ENCODE peak calls at places on chromosomes 11 and 22, in six cellular contexts. M, I, Z, H, W and Q are unnamed samples.

GRCh38 chr11:68947151-68947550 is 33.6 kb downstream of the MRGPRD start:
- DNase-seq in M (no peak), I (no peak), H (no peak), Z (no peak), W (no peak), Q (no peak)

GRCh38 chr22:50171319-50171964 is 911 bp downstream of the PANX2 start:
- DNase-seq in M (no peak), H (no peak), I (no peak), Z (no peak), W (no peak), Q (peak; percentile 23)

GRCh38 chr11:59676205-59676604 is 7.4 kb upstream of the PATL1 start:
- DNase-seq in H (no peak), I (no peak), Z (no peak), M (no peak), W (no peak), Q (no peak)

GRCh38 chr11:134916829-134917228 is 504.8 kb upstream of the B3GAT1 start:
- DNase-seq in I (no peak), W (no peak), M (no peak), Z (no peak), H (no peak), Q (no peak)

GRCh38 chr11:108616549-108616948 is 23.0 kb upstream of the EXPH5 start:
- DNase-seq in M (peak; percentile 99), W (no peak), I (no peak), H (peak; percentile 79), Z (no peak), Q (no peak)

GRCh38 chr11:35303596-35304392 is 115.6 kb downstream of the SLC1A2 start:
- DNase-seq in M (peak; percentile 14), Z (peak; percentile 41), W (peak; percentile 76), H (peak; percentile 55), I (peak; percentile 41), Q (peak; percentile 66)

GRCh38 chr11:65213322-65214211 is 31.8 kb downstream of the CAPN1 start:
- DNase-seq in Z (no peak), I (peak; percentile 24), M (no peak), W (no peak), H (no peak), Q (peak; percentile 47)

GRCh38 chr11:76135491-76135890 is 70.8 kb downstream of the WNT11 start:
- DNase-seq in H (no peak), W (no peak), Z (no peak), M (no peak), I (no peak), Q (no peak)

GRCh38 chr22:24486501-24486921 is 8.6 kb upstream of the UPB1 start:
- DNase-seq in W (no peak), M (peak; percentile 78), Z (no peak), H (peak; percentile 19), I (no peak), Q (no peak)

DNA sequence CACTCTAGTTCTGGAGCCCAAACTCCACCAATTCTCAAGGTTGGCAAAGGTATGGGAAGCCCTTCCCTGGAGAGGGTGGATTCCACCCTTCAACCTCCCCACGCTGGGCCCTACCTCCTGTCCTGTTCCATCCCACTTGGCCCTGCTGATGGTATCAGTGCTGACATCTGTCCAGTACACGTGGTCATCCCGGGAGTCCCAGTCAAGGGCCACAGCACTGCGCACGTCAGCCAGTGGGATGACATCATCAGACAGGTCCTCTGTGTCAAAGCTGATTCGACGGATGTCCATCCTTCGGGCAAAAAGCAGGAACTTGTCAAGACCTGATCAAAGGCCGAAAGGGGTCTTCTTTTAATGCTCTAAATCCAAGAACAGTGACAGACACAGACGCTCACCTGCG is 32.1 kb downstream of the LRP4 start:
- DNase-seq in H (no peak), M (no peak), Z (no peak), I (no peak), W (no peak), Q (no peak)
- H3K4me1 ChIP-seq in H (no peaks in the 10 kb centered on the region), M (no peaks in the 10 kb centered on the region), Z (no peaks in the 10 kb centered on the region), I (no peaks in the 10 kb centered on the region), W (no peaks in the 10 kb centered on the region), Q (no peaks in the 10 kb centered on the region)

GRCh38 chr11:91921974-91922373 is 302.6 kb upstream of the FAT3 start:
- DNase-seq in M (peak; percentile 82), H (no peak), W (no peak), I (no peak), Z (no peak), Q (no peak)

GRCh38 chr11:91926967-91927366 is 297.7 kb upstream of the FAT3 start:
- DNase-seq in W (no peak), I (no peak), Z (no peak), M (no peak), H (no peak), Q (no peak)

GRCh38 chr11:91932151-91932821 is 292.3 kb upstream of the FAT3 start:
- DNase-seq in W (no peak), H (no peak), M (peak; percentile 80), Z (no peak), I (no peak), Q (no peak)

GRCh38 chr11:91922846-91923245 is 301.8 kb upstream of the FAT3 start:
- DNase-seq in H (no peak), Z (no peak), M (peak; percentile 52), W (no peak), I (no peak), Q (no peak)

GRCh38 chr11:91927448-91927847 is 297.2 kb upstream of the FAT3 start:
- DNase-seq in M (no peak), H (no peak), W (no peak), I (no peak), Z (no peak), Q (no peak)
- H3K9me3 ChIP-seq in M (no peaks in the 10 kb centered on the region), H (peaks cover 4% of the 10 kb centered on the region), W (no peaks in the 10 kb centered on the region), I (no peaks in the 10 kb centered on the region), Z (no peaks in the 10 kb centered on the region), Q (no peaks in the 10 kb centered on the region)

GRCh38 chr11:61693897-61694840 is 14.0 kb downstream of the DAGLA start:
- DNase-seq in H (no peak), Z (peak; percentile 60), I (no peak), W (no peak), M (no peak), Q (no peak)
- H3K4me1 ChIP-seq in H (peaks cover 58% of the 10 kb centered on the region), Z (peaks cover 78% of the 10 kb centered on the region), I (peaks cover 56% of the 10 kb centered on the region), W (peaks cover 30% of the 10 kb centered on the region), M (peaks cover 50% of the 10 kb centered on the region), Q (no peaks in the 10 kb centered on the region)

GRCh38 chr22:47380692-47381091 is 618.2 kb downstream of the TBC1D22A start:
- DNase-seq in W (no peak), I (no peak), H (no peak), Z (no peak), M (no peak), Q (no peak)
- H3K9me3 ChIP-seq in W (no peaks in the 10 kb centered on the region), I (no peaks in the 10 kb centered on the region), H (no peaks in the 10 kb centered on the region), Z (no peaks in the 10 kb centered on the region), M (no peaks in the 10 kb centered on the region), Q (no peaks in the 10 kb centered on the region)

DNA sequence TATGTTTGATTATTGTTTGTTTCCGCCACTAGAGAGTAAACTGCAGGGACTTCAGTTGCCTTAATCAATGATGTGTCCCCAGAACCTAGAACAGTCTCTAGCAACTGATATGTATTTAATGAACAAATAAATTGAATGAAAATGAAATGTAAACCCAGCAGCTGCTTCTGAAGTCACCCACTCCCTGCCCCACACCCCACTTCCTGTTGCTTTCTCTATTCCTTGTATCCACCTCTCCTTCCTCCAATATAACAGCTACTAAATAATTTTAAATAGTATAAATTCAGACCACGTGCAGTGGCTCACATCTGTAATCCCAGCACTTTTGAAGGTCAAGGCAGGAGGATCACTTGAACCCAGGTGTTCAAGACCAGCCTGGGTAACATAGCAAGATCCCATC is 15.8 kb downstream of the MYH9 start:
- DNase-seq in W (no peak), Z (no peak), I (no peak), H (no peak), M (no peak), Q (no peak)
- H3K4me1 ChIP-seq in W (peaks cover 60% of the 10 kb centered on the region), Z (peaks cover 100% of the 10 kb centered on the region), I (peaks cover 100% of the 10 kb centered on the region), H (peaks cover 95% of the 10 kb centered on the region), M (peaks cover 88% of the 10 kb centered on the region), Q (peaks cover 79% of the 10 kb centered on the region)